ENCODE peak calls at places on chromosomes 6 and 20, in six cellular contexts. P is PC-3, T is SJCRH30, Z is AG04450, R is astrocyte, U is sigmoid colon. W is an unnamed sample.

GRCh38 chr6:113258771-113259170 is 598.4 kb upstream of the MARCKS start:
- DNase-seq in U (no peak), Z (no peak), P (no peak), T (no peak), R (no peak), W (no peak)

GRCh38 chr6:130282234-130282995 is 59.7 kb upstream of the SAMD3 start:
- DNase-seq in T (peak), Z (peak), U (no peak), R (peak), P (peak), W (no peak)

GRCh38 chr20:59018817-59019216 is 412 bp upstream of the TUBB1 start:
- DNase-seq in T (no peak), R (no peak), P (no peak), Z (no peak), U (peak), W (peak)

GRCh38 chr6:15462717-15463525 is 199.9 kb downstream of the DTNBP1 start:
- DNase-seq in R (peak), Z (no peak), P (peak), T (no peak), U (no peak), W (no peak)

GRCh38 chr20:38534756-38535155 is 46.2 kb upstream of the ADIG start:
- DNase-seq in R (no peak), T (no peak), Z (no peak), P (no peak), U (no peak), W (no peak)

GRCh38 chr6:75412937-75413662 is 80.5 kb downstream of the FILIP1 start:
- DNase-seq in P (no peak), U (no peak), T (no peak), R (peak), Z (peak), W (no peak)

GRCh38 chr6:43770417-43771209 is 602 bp downstream of the VEGFA start:
- DNase-seq in T (peak), R (peak), P (peak), Z (no peak), U (peak), W (peak)

GRCh38 chr6:166307082-166307980 is 861 bp downstream of the PRR18 start:
- DNase-seq in Z (no peak), R (no peak), T (no peak), P (no peak), U (no peak), W (no peak)

GRCh38 chr6:22399693-22400092 is 102.9 kb upstream of the PRL start:
- DNase-seq in R (peak), P (peak), Z (no peak), U (no peak), T (no peak), W (no peak)

GRCh38 chr6:28167068-28167467 is 25.4 kb downstream of the ZKSCAN8 start:
- DNase-seq in T (no peak), U (no peak), Z (peak), P (peak), R (peak), W (no peak)

GRCh38 chr6:166308769-166309589 is 787 bp upstream of the PRR18 start:
- DNase-seq in R (no peak), U (no peak), T (no peak), P (no peak), Z (no peak), W (no peak)

GRCh38 chr6:146100776-146101175 is 71.9 kb downstream of the GRM1 start:
- DNase-seq in P (no peak), R (no peak), Z (no peak), T (no peak), U (no peak), W (no peak)

GRCh38 chr20:37526238-37526838 is 1.3 kb downstream of the BLCAP start:
- DNase-seq in T (peak), U (no peak), P (peak), R (peak), Z (no peak), W (no peak)

GRCh38 chr20:33947709-33948295 is 45.9 kb upstream of the RALY start:
- DNase-seq in R (no peak), U (no peak), Z (no peak), P (peak), T (peak), W (no peak)

GRCh38 chr20:60214901-60215522 is 256.8 kb downstream of the CDH26 start:
- DNase-seq in Z (no peak), P (no peak), T (no peak), R (no peak), U (no peak), W (no peak)

GRCh38 chr20:41058674-41059008 is 30.0 kb downstream of the TOP1 start:
- DNase-seq in P (no peak), U (no peak), Z (no peak), T (no peak), R (no peak), W (no peak)

GRCh38 chr6:161833099-161833860 is 559.4 kb upstream of the AGPAT4 start:
- DNase-seq in T (no peak), R (no peak), U (no peak), Z (no peak), P (no peak), W (no peak)

GRCh38 chr6:35048631-35049083 is 92.5 kb downstream of the TCP11 start:
- DNase-seq in Z (peak), U (peak), R (peak), P (no peak), T (peak), W (no peak)

GRCh38 chr6:9121551-9121950 is 686.2 kb upstream of the SLC35B3 start:
- DNase-seq in Z (no peak), U (no peak), P (no peak), R (no peak), T (no peak), W (no peak)

GRCh38 chr6:98942263-98942803 is 5.4 kb downstream of the FBXL4 start:
- DNase-seq in U (no peak), T (no peak), R (no peak), Z (no peak), P (peak), W (no peak)

GRCh38 chr20:875115-875514 is 41.0 kb downstream of the ANGPT4 start:
- DNase-seq in U (no peak), P (no peak), T (no peak), R (no peak), Z (no peak), W (no peak)

GRCh38 chr6:158703840-158704822 is 54.3 kb downstream of the SYTL3 start:
- DNase-seq in R (peak), T (peak), P (peak), Z (no peak), U (peak), W (peak)

GRCh38 chr20:37880726-37881591 is 22.0 kb upstream of the VSTM2L start:
- DNase-seq in U (peak), P (peak), R (no peak), Z (no peak), T (peak), W (no peak)

GRCh38 chr6:116579143-116579542 is 7.8 kb downstream of the RWDD1 start:
- DNase-seq in R (no peak), Z (no peak), U (no peak), P (no peak), T (no peak), W (no peak)

GRCh38 chr6:7136859-7137334 is 29.1 kb downstream of the RREB1 start:
- DNase-seq in Z (no peak), P (no peak), U (no peak), R (no peak), T (no peak), W (no peak)

GRCh38 chr6:156425374-156425773 is 351.8 kb upstream of the ARID1B start:
- DNase-seq in U (no peak), Z (peak), T (no peak), R (peak), P (no peak), W (no peak)

GRCh38 chr6:26482338-26482737 is 17.8 kb upstream of the BTN1A1 start:
- DNase-seq in R (no peak), Z (no peak), T (no peak), P (no peak), U (no peak), W (no peak)

GRCh38 chr20:53384392-53384791 is 209.2 kb downstream of the ZNF217 start:
- DNase-seq in Z (no peak), P (no peak), T (no peak), U (no peak), R (no peak), W (no peak)

GRCh38 chr6:43223175-43223574 is 6.1 kb downstream of the DNPH1 start:
- DNase-seq in R (no peak), T (no peak), Z (no peak), U (peak), P (no peak), W (peak)

GRCh38 chr20:46826343-46826984 is 68.2 kb upstream of the EYA2 start:
- DNase-seq in P (no peak), U (no peak), Z (no peak), R (peak), T (peak), W (no peak)

GRCh38 chr20:44020406-44021148 is 105.9 kb downstream of the TOX2 start:
- DNase-seq in U (no peak), T (peak), P (no peak), Z (no peak), R (no peak), W (no peak)

GRCh38 chr20:31587545-31588389 is 17.3 kb upstream of the ID1 start:
- DNase-seq in T (no peak), Z (no peak), P (no peak), U (no peak), R (no peak), W (peak)

GRCh38 chr6:111418971-111419693 is 63.9 kb downstream of the REV3L start:
- DNase-seq in P (peak), R (peak), Z (peak), T (no peak), U (no peak), W (no peak)

GRCh38 chr6:7154341-7155139 is 46.8 kb downstream of the RREB1 start:
- DNase-seq in T (peak), Z (no peak), U (no peak), P (no peak), R (no peak), W (no peak)

GRCh38 chr6:165920896-165921671 is 246.6 kb downstream of the TBXT start:
- DNase-seq in P (no peak), T (no peak), Z (no peak), R (no peak), U (no peak), W (no peak)

GRCh38 chr20:36847009-36847709 is 28.8 kb upstream of the TLDC2 start:
- DNase-seq in P (no peak), R (peak), U (peak), Z (peak), T (no peak), W (no peak)

GRCh38 chr6:32664827-32665362 is 1.6 kb downstream of the HLA-DQB1 start:
- DNase-seq in P (no peak), Z (no peak), T (no peak), R (no peak), U (peak), W (peak)

GRCh38 chr6:13696226-13696625 is 15.4 kb downstream of the RANBP9 start:
- DNase-seq in P (peak), R (peak), T (no peak), Z (peak), U (no peak), W (no peak)

GRCh38 chr6:13694562-13694961 is 17.1 kb downstream of the RANBP9 start:
- DNase-seq in R (peak), Z (no peak), P (no peak), T (no peak), U (no peak), W (no peak)

GRCh38 chr6:13697857-13698256 is 13.8 kb downstream of the RANBP9 start:
- DNase-seq in P (no peak), U (no peak), Z (no peak), T (no peak), R (no peak), W (no peak)

GRCh38 chr6:13698715-13699114 is 12.9 kb downstream of the RANBP9 start:
- DNase-seq in U (no peak), T (no peak), P (no peak), Z (no peak), R (no peak), W (no peak)

GRCh38 chr6:13695217-13695616 is 16.4 kb downstream of the RANBP9 start:
- DNase-seq in R (peak), T (no peak), U (no peak), P (no peak), Z (peak), W (no peak)
- H3K27ac ChIP-seq in R (no peak), T (no peak), U (no peak), P (no peak), Z (peak), W (no peak)

DNA sequence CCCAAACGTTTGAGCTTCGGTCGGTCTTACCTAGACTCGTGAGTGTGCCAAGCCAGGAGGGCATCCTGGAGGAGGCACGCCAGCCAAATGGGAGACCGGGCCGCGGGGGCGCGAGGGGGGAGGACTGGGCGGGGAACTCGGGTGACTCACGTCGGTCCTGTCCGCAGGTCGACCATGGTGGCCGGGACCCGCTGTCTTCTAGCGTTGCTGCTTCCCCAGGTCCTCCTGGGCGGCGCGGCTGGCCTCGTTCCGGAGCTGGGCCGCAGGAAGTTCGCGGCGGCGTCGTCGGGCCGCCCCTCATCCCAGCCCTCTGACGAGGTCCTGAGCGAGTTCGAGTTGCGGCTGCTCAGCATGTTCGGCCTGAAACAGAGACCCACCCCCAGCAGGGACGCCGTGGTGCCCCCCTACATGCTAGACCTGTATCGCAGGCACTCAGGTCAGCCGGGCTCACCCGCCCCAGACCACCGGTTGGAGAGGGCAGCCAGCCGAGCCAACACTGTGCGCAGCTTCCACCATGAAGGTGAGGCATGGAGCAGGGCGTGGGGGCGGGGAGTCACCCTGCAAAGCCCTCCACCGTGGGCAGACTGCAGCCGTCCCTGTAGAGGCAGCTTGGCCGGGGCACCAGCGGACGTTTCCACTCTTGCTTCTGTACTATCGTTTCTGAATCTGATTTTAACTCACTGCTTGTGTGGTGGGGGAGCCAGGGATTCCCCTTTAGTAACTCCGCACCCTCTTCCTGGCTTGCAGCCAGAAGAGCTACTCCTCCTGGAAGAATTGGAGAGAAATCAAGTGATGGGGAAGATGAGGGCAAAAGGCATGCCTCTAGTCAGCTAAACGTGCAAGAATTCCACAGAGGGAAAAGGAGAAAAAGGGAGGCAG is 2.7 kb downstream of the BMP2 start:
- DNase-seq in T (no peak), Z (no peak), U (peak), P (no peak), R (peak), W (peak)
- H3K4me3 ChIP-seq in T (no peak), Z (peak), U (peak), P (no peak), R (peak), W (peak)

GRCh38 chr6:29750709-29751108 is 27.5 kb downstream of the HLA-F start:
- DNase-seq in Z (no peak), R (no peak), U (peak), P (no peak), T (no peak), W (no peak)

GRCh38 chr6:29746846-29747687 is 23.8 kb downstream of the HLA-F start:
- DNase-seq in T (no peak), Z (no peak), P (no peak), R (no peak), U (no peak), W (no peak)

GRCh38 chr6:29749668-29750067 is 26.4 kb downstream of the HLA-F start:
- DNase-seq in P (no peak), R (no peak), Z (no peak), T (no peak), U (no peak), W (no peak)

GRCh38 chr6:29747688-29748250 is 24.5 kb downstream of the HLA-F start:
- DNase-seq in Z (no peak), T (no peak), U (peak), R (no peak), P (no peak), W (no peak)

DNA sequence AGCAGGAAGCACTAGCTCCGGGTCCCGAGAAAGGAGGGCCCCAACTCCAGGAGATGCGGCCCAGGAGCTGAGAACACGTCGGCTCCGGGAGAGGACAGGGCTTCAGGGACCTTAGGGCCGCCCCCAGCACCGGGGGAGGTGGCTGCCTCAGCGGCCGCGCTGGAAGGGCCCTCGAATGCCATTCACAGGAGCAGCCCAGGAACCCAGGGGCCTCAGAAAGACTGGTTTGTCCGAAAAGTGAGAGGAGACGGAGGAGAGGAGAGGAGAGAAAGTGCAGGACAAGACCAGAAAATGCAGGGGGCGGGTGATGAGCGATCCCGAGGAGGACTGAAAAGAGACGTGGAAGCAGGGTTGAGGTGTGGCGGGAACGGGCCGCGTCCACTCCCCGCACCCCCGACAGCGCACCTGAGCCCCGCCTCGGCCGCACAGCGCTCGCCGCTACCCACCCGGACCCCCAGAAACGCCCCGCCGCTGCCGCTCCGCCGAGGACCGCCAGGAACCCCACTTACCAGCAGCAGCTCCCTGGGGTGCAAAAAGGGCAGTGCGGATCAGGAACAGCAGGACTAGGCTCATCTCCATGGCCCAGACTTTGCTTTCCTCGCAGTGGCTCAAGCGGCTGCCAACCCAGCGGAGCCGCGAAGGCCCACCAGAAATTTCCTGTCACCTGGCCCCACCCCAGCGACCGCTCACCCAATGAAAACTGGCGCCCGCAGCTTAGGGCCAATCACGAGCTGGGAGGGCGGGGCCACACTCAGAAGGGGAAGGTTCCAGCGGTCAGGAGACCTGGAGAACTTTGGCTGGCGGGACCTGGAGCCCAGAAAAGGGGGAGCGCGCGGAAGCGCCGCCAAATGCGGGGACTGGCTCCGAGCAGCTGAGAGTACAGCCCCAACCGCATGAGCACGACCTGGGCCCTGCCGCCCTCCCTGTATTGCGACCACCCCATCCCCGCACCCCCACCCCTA is 25.4 kb downstream of the HLA-F start:
- DNase-seq in Z (no peak), P (peak), R (peak), T (no peak), U (peak), W (peak)
- H3K27ac ChIP-seq in Z (no peak), P (no peak), R (no peak), T (no peak), U (peak), W (peak)

GRCh38 chr20:51423810-51424209 is 118.7 kb downstream of the NFATC2 start:
- DNase-seq in Z (no peak), T (no peak), R (no peak), P (no peak), U (no peak), W (no peak)

GRCh38 chr20:51424270-51425041 is 118.1 kb downstream of the NFATC2 start:
- DNase-seq in T (no peak), P (no peak), R (no peak), Z (no peak), U (no peak), W (no peak)

GRCh38 chr20:51420805-51421204 is 121.7 kb downstream of the NFATC2 start:
- DNase-seq in Z (no peak), U (no peak), P (no peak), R (no peak), T (no peak), W (no peak)

GRCh38 chr20:51425347-51426106 is 117.0 kb downstream of the NFATC2 start:
- DNase-seq in T (no peak), Z (no peak), P (no peak), R (no peak), U (no peak), W (no peak)

GRCh38 chr20:51422912-51423667 is 119.4 kb downstream of the NFATC2 start:
- DNase-seq in P (no peak), Z (no peak), T (no peak), U (no peak), R (no peak), W (no peak)
- H3K4me3 ChIP-seq in P (no peak), Z (no peak), T (no peak), U (no peak), R (no peak), W (no peak)

W was measured in upper lobe of right lung.